ENCODE peak calls at places on chromosomes 2 and 18, in seven cellular contexts. T is neuronal stem cell, P is IMR-90, W is H9, C is trophoblast cell, E is mesendoderm, L is mesenchymal stem cell. U is an unnamed sample.

GRCh38 chr2:156001851-156002250 is 330.7 kb downstream of the NR4A2 start:
- DNase-seq in T (no peak), P (no peak), W (no peak), C (no peak), E (no peak), L (no peak), U (no peak)

GRCh38 chr2:20146401-20146800 is 78.5 kb downstream of the SDC1 start:
- DNase-seq in T (no peak), P (no peak), W (no peak), C (no peak), E (no peak), L (no peak), U (no peak)

GRCh38 chr18:24315170-24315569 is 82.5 kb downstream of the OSBPL1A start:
- DNase-seq in T (no peak), P (peak; percentile 83), W (no peak), C (no peak), E (no peak), L (peak; percentile 67), U (no peak)

GRCh38 chr2:29398384-29399237 is 283.4 kb downstream of the CLIP4 start:
- DNase-seq in T (no peak), P (peak; percentile 13), W (no peak), C (no peak), E (peak; percentile 32), L (no peak), U (no peak)

GRCh38 chr2:128371248-128371630 is 52.6 kb upstream of the HS6ST1 start:
- DNase-seq in T (no peak), P (no peak), W (no peak), C (no peak), E (no peak), L (no peak), U (no peak)

GRCh38 chr2:209985879-209986278 is 16.6 kb upstream of the RPE start:
- DNase-seq in T (no peak), P (no peak), W (no peak), C (no peak), E (peak; percentile 62), L (no peak), U (no peak)

GRCh38 chr18:59779979-59780378 is 82.8 kb upstream of the CCBE1 start:
- DNase-seq in T (no peak), P (peak; percentile 91), W (no peak), C (peak; percentile 34), E (no peak), L (peak; percentile 37), U (no peak)

GRCh38 chr2:44526352-44526751 is 164.6 kb downstream of the CAMKMT start:
- DNase-seq in T (no peak), P (no peak), W (no peak), C (no peak), E (no peak), L (no peak), U (no peak)

GRCh38 chr2:19841918-19842693 is 59.7 kb downstream of the TTC32 start:
- DNase-seq in T (no peak), P (no peak), W (no peak), C (no peak), E (no peak), L (no peak), U (peak; percentile 24)

GRCh38 chr2:211730215-211730614 is 808.4 kb downstream of the ERBB4 start:
- DNase-seq in T (no peak), P (no peak), W (no peak), C (no peak), E (no peak), L (no peak), U (no peak)

GRCh38 chr2:16630463-16630862 is 35.2 kb downstream of the CYRIA start:
- DNase-seq in T (no peak), P (no peak), W (no peak), C (no peak), E (no peak), L (no peak), U (no peak)

GRCh38 chr18:55964171-55964570 is 376.2 kb upstream of the TCF4 start:
- DNase-seq in T (no peak), P (no peak), W (no peak), C (no peak), E (no peak), L (no peak), U (no peak)

GRCh38 chr18:11972371-11973174 is 8.7 kb upstream of the IMPA2 start:
- DNase-seq in T (no peak), P (no peak), W (no peak), C (peak; percentile 89), E (no peak), L (no peak), U (no peak)

GRCh38 chr2:178152033-178152432 is 39.8 kb downstream of the RBM45 start:
- DNase-seq in T (no peak), P (peak; percentile 25), W (no peak), C (no peak), E (no peak), L (peak; percentile 89), U (no peak)

GRCh38 chr2:111662771-111663470 is 221.1 kb downstream of the ANAPC1 start:
- DNase-seq in T (no peak), P (peak; percentile 10), W (no peak), C (no peak), E (no peak), L (no peak), U (no peak)

GRCh38 chr2:180124273-180124881 is 117.3 kb upstream of the CWC22 start:
- DNase-seq in T (peak; percentile 47), P (peak; percentile 67), W (peak; percentile 28), C (peak; percentile 1), E (peak; percentile 65), L (peak; percentile 73), U (no peak)

GRCh38 chr2:145022021-145022670 is 502.2 kb upstream of the ZEB2 start:
- DNase-seq in T (no peak), P (peak; percentile 28), W (no peak), C (no peak), E (no peak), L (peak; percentile 46), U (no peak)

GRCh38 chr2:127362486-127362885 is 25.3 kb downstream of the MAP3K2 start:
- DNase-seq in T (no peak), P (no peak), W (no peak), C (no peak), E (no peak), L (no peak), U (no peak)

GRCh38 chr2:127361929-127362328 is 25.8 kb downstream of the MAP3K2 start:
- DNase-seq in T (no peak), P (peak; percentile 64), W (no peak), C (no peak), E (no peak), L (no peak), U (no peak)

GRCh38 chr2:127360242-127360641 is 27.5 kb downstream of the MAP3K2 start:
- DNase-seq in T (no peak), P (no peak), W (no peak), C (no peak), E (no peak), L (no peak), U (no peak)

GRCh38 chr2:127365211-127365643 is 22.5 kb downstream of the MAP3K2 start:
- DNase-seq in T (no peak), P (peak; percentile 8), W (no peak), C (no peak), E (peak; percentile 40), L (no peak), U (no peak)

GRCh38 chr2:127362971-127363370 is 24.8 kb downstream of the MAP3K2 start:
- DNase-seq in T (no peak), P (peak; percentile 62), W (no peak), C (no peak), E (no peak), L (peak; percentile 20), U (no peak)
- H3K4ac ChIP-seq in T (no peak overlapping the region), P (no peak overlapping the region), W (no peak overlapping the region), C (no peak overlapping the region), E (no peak overlapping the region), L (no peak overlapping the region), U (no peak overlapping the region)

GRCh38 chr2:48175254-48175653 is 269.0 kb upstream of the FBXO11 start:
- DNase-seq in T (no peak), P (peak; percentile 70), W (no peak), C (no peak), E (no peak), L (peak; percentile 77), U (no peak)

GRCh38 chr2:48176876-48177275 is 270.6 kb upstream of the FBXO11 start:
- DNase-seq in T (no peak), P (no peak), W (no peak), C (peak; percentile 50), E (no peak), L (no peak), U (no peak)

GRCh38 chr2:48180557-48180956 is 274.3 kb upstream of the FBXO11 start:
- DNase-seq in T (no peak), P (no peak), W (no peak), C (peak; percentile 55), E (no peak), L (no peak), U (no peak)

GRCh38 chr2:48175656-48176055 is 269.4 kb upstream of the FBXO11 start:
- DNase-seq in T (no peak), P (no peak), W (no peak), C (no peak), E (no peak), L (no peak), U (no peak)

DNA sequence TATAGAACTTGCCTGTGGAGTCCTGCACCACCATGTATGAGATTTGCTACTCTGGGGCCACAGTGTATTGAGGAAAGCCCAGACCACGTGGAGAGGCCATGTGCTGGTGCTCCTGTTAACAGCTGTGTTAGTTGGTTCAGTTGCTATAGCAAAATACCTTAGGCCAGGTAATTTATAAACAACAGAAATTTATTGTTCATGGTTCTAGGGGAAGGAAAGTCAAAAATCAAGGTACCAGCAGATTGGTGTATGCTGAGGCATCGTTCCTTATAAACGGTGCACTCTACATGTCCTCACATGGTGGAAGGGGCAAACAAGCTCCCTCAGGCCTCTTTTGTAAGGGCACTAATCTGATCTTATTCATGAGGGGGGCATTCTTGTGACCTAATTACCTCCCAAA is 272.3 kb upstream of the FBXO11 start:
- DNase-seq in T (no peak), P (no peak), W (no peak), C (peak; percentile 59), E (no peak), L (no peak), U (no peak)
- H3K4ac ChIP-seq in T (no peak overlapping the region), P (no peak overlapping the region), W (no peak overlapping the region), C (no peak overlapping the region), E (no peak overlapping the region), L (no peak overlapping the region), U (no peak overlapping the region)

GRCh38 chr2:234852941-234853340 is 98.9 kb upstream of the SH3BP4 start:
- DNase-seq in T (no peak), P (no peak), W (no peak), C (no peak), E (no peak), L (no peak), U (no peak)

GRCh38 chr2:234848578-234848977 is 103.2 kb upstream of the SH3BP4 start:
- DNase-seq in T (no peak), P (no peak), W (no peak), C (no peak), E (no peak), L (no peak), U (no peak)

GRCh38 chr2:234851451-234851850 is 100.4 kb upstream of the SH3BP4 start:
- DNase-seq in T (no peak), P (no peak), W (no peak), C (no peak), E (no peak), L (no peak), U (no peak)

GRCh38 chr2:234852035-234852434 is 99.8 kb upstream of the SH3BP4 start:
- DNase-seq in T (no peak), P (no peak), W (no peak), C (no peak), E (no peak), L (no peak), U (no peak)

GRCh38 chr2:234850818-234851217 is 101.0 kb upstream of the SH3BP4 start:
- DNase-seq in T (no peak), P (no peak), W (no peak), C (no peak), E (no peak), L (no peak), U (no peak)
- H3K4ac ChIP-seq in T (no peak overlapping the region), P (no peak overlapping the region), W (no peak overlapping the region), C (no peak overlapping the region), E (no peak overlapping the region), L (no peak overlapping the region), U (no peak overlapping the region)

GRCh38 chr2:84388921-84389490 is 70.1 kb downstream of the SUCLG1 start:
- DNase-seq in T (no peak), P (no peak), W (no peak), C (no peak), E (no peak), L (no peak), U (no peak)
- H3K4ac ChIP-seq in T (no peak overlapping the region), P (no peak overlapping the region), W (no peak overlapping the region), C (no peak overlapping the region), E (no peak overlapping the region), L (no peak overlapping the region), U (no peak overlapping the region)

U was measured in H1.